ENCODE peak calls at places on chromosomes 4 and X, in ten cellular contexts. Y is HTR-8/SVneo; X is activated CD4-positive, alpha-beta T cell treated with anti-CD3 and anti-CD28 coated beads, Interleukin-2, amount 50 U/mL, for 48 hours; U is LNCaP clone FGC; G is AML-193; T is cardiac fibroblast; M is iris pigment epithelial cell; L is hippocampal formation; B is ELR; Z is stimulated activated CD8-positive, alpha-beta memory T cell treated with anti-CD3 and anti-CD28 coated beads, Interleukin-7, amount 100 ng/mL, for 4 hours. R is an unnamed sample.

GRCh38 chr4:83629945-83630684 is 94.2 kb downstream of the GPAT3 start:
- DNase-seq in Y (no peak), X (no peak), U (no peak), G (peak), T (peak), M (peak), L (no peak), B (peak), Z (no peak), R (no peak)

GRCh38 chr4:40292313-40292759 is 42.8 kb upstream of the CHRNA9 start:
- DNase-seq in Y (no peak), X (no peak), U (no peak), G (no peak), T (peak), M (peak), L (no peak), B (peak), Z (no peak), R (no peak)

GRCh38 chr4:5084911-5085475 is 33.7 kb downstream of the STK32B start:
- DNase-seq in Y (no peak), X (no peak), U (no peak), G (no peak), T (peak), M (peak), L (no peak), B (peak), Z (no peak), R (no peak)

GRCh38 chrX:12197030-12197429 is 58.8 kb downstream of the FRMPD4 start:
- DNase-seq in Y (no peak), X (no peak), U (no peak), G (no peak), T (no peak), M (no peak), L (no peak), B (no peak), Z (no peak), R (no peak)

GRCh38 chr4:40980318-40980883 is 230.6 kb downstream of the NSUN7 start:
- DNase-seq in Y (peak), X (no peak), U (no peak), G (no peak), T (peak), M (no peak), L (peak), B (peak), Z (no peak), R (no peak)

GRCh38 chr4:185660340-185660739 is 125.0 kb upstream of the PDLIM3 start:
- DNase-seq in Y (no peak), X (no peak), U (no peak), G (no peak), T (no peak), M (no peak), L (no peak), B (no peak), Z (no peak), R (no peak)

GRCh38 chr4:76579596-76580375 is 144.8 kb downstream of the SHROOM3 start:
- DNase-seq in Y (no peak), X (no peak), U (no peak), G (no peak), T (no peak), M (no peak), L (no peak), B (no peak), Z (no peak), R (peak)

GRCh38 chrX:44843753-44844152 is at the start of gene DUSP21:
- DNase-seq in Y (no peak), X (no peak), U (no peak), G (no peak), T (no peak), M (no peak), L (no peak), B (no peak), Z (no peak), R (no peak)

GRCh38 chrX:40155617-40156471 is 58.1 kb upstream of the BCOR start:
- DNase-seq in Y (no peak), X (no peak), U (no peak), G (no peak), T (no peak), M (no peak), L (no peak), B (no peak), Z (no peak), R (peak)

GRCh38 chrX:52983526-52983925 is 25.2 kb upstream of the FAM156A start:
- DNase-seq in Y (no peak), X (no peak), U (no peak), G (no peak), T (no peak), M (no peak), L (no peak), B (no peak), Z (no peak), R (no peak)

GRCh38 chrX:15151267-15152196 is 118.4 kb downstream of the ASB9 start:
- DNase-seq in Y (no peak), X (peak), U (no peak), G (no peak), T (no peak), M (peak), L (no peak), B (peak), Z (no peak), R (no peak)

GRCh38 chr4:1246111-1246881 is 2.6 kb downstream of the CTBP1 start:
- DNase-seq in Y (no peak), X (peak), U (no peak), G (no peak), T (no peak), M (no peak), L (no peak), B (peak), Z (no peak), R (no peak)

GRCh38 chrX:32571579-32571978 is 639.8 kb downstream of the DMD start:
- DNase-seq in Y (no peak), X (no peak), U (no peak), G (no peak), T (peak), M (peak), L (no peak), B (no peak), Z (no peak), R (no peak)

GRCh38 chrX:71493111-71493613 is 39.7 kb upstream of the OGT start:
- DNase-seq in Y (no peak), X (no peak), U (no peak), G (no peak), T (no peak), M (peak), L (no peak), B (no peak), Z (no peak), R (no peak)

GRCh38 chr4:94603170-94603747 is 151.5 kb downstream of the PDLIM5 start:
- DNase-seq in Y (no peak), X (no peak), U (no peak), G (no peak), T (peak), M (peak), L (no peak), B (peak), Z (no peak), R (no peak)

GRCh38 chrX:73812256-73812655 is 249.3 kb downstream of the CHIC1 start:
- DNase-seq in Y (no peak), X (no peak), U (no peak), G (no peak), T (no peak), M (no peak), L (no peak), B (peak), Z (no peak), R (no peak)

GRCh38 chr4:89305712-89306437 is 1.7 kb downstream of the GPRIN3 start:
- DNase-seq in Y (no peak), X (no peak), U (no peak), G (peak), T (peak), M (peak), L (no peak), B (no peak), Z (no peak), R (no peak)

GRCh38 chr4:28228575-28228974 is 1367.9 kb downstream of the STIM2 start:
- DNase-seq in Y (no peak), X (no peak), U (no peak), G (no peak), T (no peak), M (no peak), L (no peak), B (no peak), Z (no peak), R (no peak)

GRCh38 chr4:64022560-64022959 is 386.7 kb downstream of the TECRL start:
- DNase-seq in Y (no peak), X (no peak), U (no peak), G (no peak), T (no peak), M (no peak), L (no peak), B (no peak), Z (no peak), R (no peak)

GRCh38 chr4:6221296-6221850 is 21.0 kb upstream of the JAKMIP1 start:
- DNase-seq in Y (no peak), X (no peak), U (no peak), G (no peak), T (no peak), M (no peak), L (no peak), B (no peak), Z (no peak), R (peak)

GRCh38 chrX:19372170-19373033 is 28.7 kb downstream of the PDHA1 start:
- DNase-seq in Y (peak), X (peak), U (peak), G (peak), T (peak), M (peak), L (peak), B (peak), Z (peak), R (peak)

GRCh38 chr4:27129871-27130277 is 269.2 kb downstream of the STIM2 start:
- DNase-seq in Y (no peak), X (no peak), U (no peak), G (no peak), T (no peak), M (peak), L (no peak), B (no peak), Z (no peak), R (no peak)

GRCh38 chrX:119040432-119040831 is 32.4 kb upstream of the CT47C1 start:
- DNase-seq in Y (no peak), X (no peak), U (no peak), G (no peak), T (no peak), M (no peak), L (no peak), B (no peak), Z (no peak), R (no peak)

GRCh38 chrX:40459576-40460158 is 121.1 kb upstream of the ATP6AP2 start:
- DNase-seq in Y (no peak), X (no peak), U (no peak), G (no peak), T (no peak), M (no peak), L (peak), B (no peak), Z (no peak), R (no peak)

GRCh38 chr4:156169011-156169410 is 215.3 kb upstream of the CTSO start:
- DNase-seq in Y (peak), X (no peak), U (no peak), G (peak), T (peak), M (peak), L (no peak), B (peak), Z (no peak), R (no peak)

R was measured in NCI-H526.